ENCODE peak calls at places on chromosomes 1 and 21, in six cellular contexts. F is AG04450, A is thoracic aorta, J is astrocyte of the spinal cord, T is left lung, N is lower lobe of right lung. D is an unnamed sample.

GRCh38 chr1:178275553-178275952 is 181.6 kb downstream of the RASAL2 start:
- DNase-seq in F (no peak), A (no peak), J (peak; percentile 5), T (no peak), N (no peak), D (no peak)

GRCh38 chr1:23384312-23385058 is 14.8 kb upstream of the ZNF436 start:
- DNase-seq in F (no peak), A (no peak), J (peak; percentile 52), T (no peak), N (no peak), D (no peak)

GRCh38 chr1:61655453-61655852 is 69.5 kb downstream of the TM2D1 start:
- DNase-seq in F (no peak), A (no peak), J (no peak), T (no peak), N (no peak), D (no peak)

GRCh38 chr1:149848811-149849210 is 50.6 kb upstream of the BOLA1 start:
- DNase-seq in F (no peak), A (no peak), J (peak; percentile 10), T (no peak), N (no peak), D (no peak)

GRCh38 chr1:164675342-164675904 is 116.4 kb downstream of the PBX1 start:
- DNase-seq in F (no peak), A (no peak), J (no peak), T (no peak), N (no peak), D (no peak)

GRCh38 chr1:38990746-38991637 is at the start of gene AKIRIN1:
- DNase-seq in F (peak; percentile 92), A (peak; percentile 92), J (peak; percentile 97), T (peak; percentile 100), N (peak; percentile 99), D (peak; percentile 90)

GRCh38 chr21:43968410-43969114 is 43.5 kb upstream of the TRAPPC10 start:
- DNase-seq in F (no peak), A (no peak), J (no peak), T (peak; percentile 50), N (no peak), D (no peak)

GRCh38 chr1:165891461-165891860 is 64.0 kb downstream of the UCK2 start:
- DNase-seq in F (no peak), A (no peak), J (peak; percentile 40), T (no peak), N (no peak), D (no peak)

GRCh38 chr1:1080951-1081310 is 6.8 kb upstream of the RNF223 start:
- DNase-seq in F (no peak), A (no peak), J (no peak), T (peak; percentile 46), N (peak; percentile 33), D (no peak)

GRCh38 chr1:54813479-54814147 is 12.5 kb upstream of the TTC22 start:
- DNase-seq in F (no peak), A (no peak), J (no peak), T (no peak), N (no peak), D (no peak)

GRCh38 chr1:116116040-116116439 is 4.8 kb downstream of the MAB21L3 start:
- DNase-seq in F (no peak), A (no peak), J (no peak), T (no peak), N (no peak), D (no peak)

GRCh38 chr21:38680401-38680800 is 125.3 kb upstream of the ETS2 start:
- DNase-seq in F (no peak), A (no peak), J (no peak), T (no peak), N (no peak), D (no peak)

GRCh38 chr1:2594001-2594640 is 7.5 kb downstream of the PRXL2B start:
- DNase-seq in F (no peak), A (no peak), J (peak; percentile 9), T (peak; percentile 84), N (peak; percentile 79), D (no peak)

GRCh38 chr1:119964673-119965363 is 68.5 kb upstream of the ADAM30 start:
- DNase-seq in F (peak; percentile 38), A (no peak), J (peak; percentile 92), T (no peak), N (no peak), D (peak; percentile 29)

GRCh38 chr1:199054706-199055105 is 415.9 kb downstream of the PTPRC start:
- DNase-seq in F (no peak), A (no peak), J (no peak), T (no peak), N (no peak), D (no peak)

GRCh38 chr1:237713886-237714285 is 176.8 kb downstream of the ZP4 start:
- DNase-seq in F (no peak), A (no peak), J (no peak), T (no peak), N (no peak), D (no peak)

GRCh38 chr1:243322326-243322725 is 66.5 kb downstream of the SDCCAG8 start:
- DNase-seq in F (no peak), A (no peak), J (no peak), T (no peak), N (no peak), D (no peak)

GRCh38 chr1:214514032-214514818 is 37.2 kb downstream of the PTPN14 start:
- DNase-seq in F (no peak), A (no peak), J (peak; percentile 67), T (no peak), N (no peak), D (no peak)

GRCh38 chr1:29094954-29095353 is 28.7 kb downstream of the TMEM200B start:
- DNase-seq in F (no peak), A (no peak), J (no peak), T (no peak), N (no peak), D (no peak)

GRCh38 chr1:24705260-24706073 is 39.8 kb upstream of the CLIC4 start:
- DNase-seq in F (peak; percentile 87), A (no peak), J (peak; percentile 96), T (peak; percentile 82), N (peak; percentile 89), D (no peak)
- TF ChIP-seq CTCF in F (no peak), A (no peak), J (no peak), T (no peak), N (no peak), D (no peak)

DNA sequence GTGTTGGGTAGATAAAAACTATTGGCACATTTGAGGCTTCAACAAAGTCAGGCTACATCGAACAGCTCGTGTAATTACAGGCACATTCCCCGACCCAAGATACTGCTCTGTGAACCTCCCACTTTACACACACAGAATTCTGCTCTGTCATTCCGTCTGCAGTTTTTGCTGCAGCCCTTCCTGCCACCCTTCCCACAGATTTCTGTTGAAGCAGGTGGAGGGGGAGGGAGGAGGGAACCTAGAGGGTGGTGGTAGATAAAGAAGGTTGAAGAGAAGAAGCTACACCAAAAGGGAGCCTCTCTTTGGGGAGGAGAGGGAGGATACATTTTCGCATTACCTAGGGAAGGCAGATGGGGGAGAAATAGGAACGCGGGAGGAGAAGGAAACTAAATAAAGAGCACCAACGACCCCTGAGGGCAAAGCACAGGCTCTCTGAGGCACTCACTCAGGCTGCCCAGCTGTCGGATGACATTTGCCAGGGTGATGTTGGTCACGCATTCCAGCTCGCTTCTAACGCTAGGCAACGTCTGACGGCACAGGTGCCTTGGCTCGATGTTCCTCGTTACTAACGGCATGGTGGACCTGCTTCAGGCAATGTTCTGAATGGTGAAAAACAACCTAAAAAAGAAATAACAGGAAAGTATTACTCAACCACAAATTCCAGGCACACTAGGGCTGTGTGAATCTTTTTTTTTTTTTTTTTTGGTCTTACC is 36.0 kb downstream of the GPR3 start:
- DNase-seq in F (no peak), A (no peak), J (no peak), T (no peak), N (no peak), D (no peak)
- H3K4me3 ChIP-seq in F (no peak overlapping the region), A (peak overlapping the region; percentile 59), J (no peak overlapping the region), T (no peak overlapping the region), N (peak overlapping the region; percentile 15), D (no peak overlapping the region)

GRCh38 chr1:31507676-31508530 is 68.4 kb upstream of the TINAGL1 start:
- DNase-seq in F (no peak), A (no peak), J (no peak), T (no peak), N (no peak), D (no peak)
- TF ChIP-seq CTCF in F (no peak), A (no peak), J (no peak), T (no peak), N (no peak), D (no peak)

GRCh38 chr1:208183977-208184901 is 59.9 kb downstream of the PLXNA2 start:
- DNase-seq in F (no peak), A (peak; percentile 33), J (peak; percentile 59), T (no peak), N (peak; percentile 52), D (peak; percentile 92)
- H3K4me3 ChIP-seq in F (no peak overlapping the region), A (no peak overlapping the region), J (no peak overlapping the region), T (no peak overlapping the region), N (no peak overlapping the region), D (no peak overlapping the region)

DNA sequence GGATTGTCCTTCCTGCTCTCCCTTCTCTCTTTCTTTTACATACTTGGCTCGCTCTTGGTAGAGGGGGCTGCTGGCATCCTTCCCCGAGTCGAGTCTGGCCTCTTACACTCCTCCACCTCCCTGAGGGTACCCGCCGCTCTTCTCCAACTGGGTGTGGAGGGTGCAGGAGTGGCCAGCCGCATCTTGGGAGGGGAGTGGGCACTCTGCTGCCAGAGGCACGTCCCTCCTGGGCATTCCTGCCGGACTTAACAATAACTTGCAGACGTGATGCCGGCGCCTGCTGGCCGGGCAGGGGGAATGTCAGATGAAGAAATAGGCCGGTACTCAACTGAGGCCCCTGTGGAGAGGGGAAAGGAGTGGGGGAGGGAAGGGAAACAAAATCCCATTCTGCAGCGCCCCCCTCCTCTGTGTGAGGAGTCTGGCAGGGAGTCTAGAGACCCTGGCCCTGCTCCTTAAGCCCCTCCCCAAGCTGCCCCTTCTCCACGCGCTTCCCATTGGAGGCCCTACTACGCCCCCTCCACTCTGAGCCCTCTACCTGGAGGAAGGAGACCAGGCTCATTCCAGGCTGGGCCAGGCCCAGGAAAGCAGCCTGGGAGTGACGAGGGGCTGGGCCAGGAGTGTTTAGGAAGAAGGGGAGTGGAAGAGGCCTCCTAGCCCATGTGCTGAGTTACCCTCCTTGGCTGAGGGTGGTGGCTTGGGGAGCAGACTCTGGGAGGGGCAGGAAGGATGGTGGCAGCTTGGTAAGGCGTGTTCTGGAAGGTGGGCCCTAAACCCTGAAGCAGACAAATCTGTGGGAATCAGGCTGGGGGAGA is 1.8 kb downstream of the ATP2B4 start:
- DNase-seq in F (no peak), A (no peak), J (peak; percentile 70), T (peak; percentile 85), N (peak; percentile 64), D (no peak)
- TF ChIP-seq CTCF in F (peak; percentile 49), A (peak; percentile 39), J (peak; percentile 41), T (no peak), N (no peak), D (peak; percentile 49)

D was measured in AG09309.